ENCODE peak calls at places on chromosomes 13 and 19, in nine cellular contexts. M is neural progenitor cell, J is HCT116, H is hepatocyte, R is OCI-LY7, F is MM.1S, A is GM23248, B is SK-N-SH, G is GM23338. Q is an unnamed sample.

GRCh38 chr13:26872444-26873173 is 112.0 kb upstream of the GPR12 start:
- DNase-seq in R (peak), H (peak), M (peak), G (peak), F (peak), B (peak), J (peak), A (peak), Q (peak)

GRCh38 chr13:30846844-30847243 is 59.2 kb upstream of the MEDAG start:
- DNase-seq in M (no peak), B (no peak), A (no peak), J (no peak), R (no peak), H (no peak), F (no peak), G (no peak), Q (no peak)

GRCh38 chr19:33813391-33814101 is 16.9 kb downstream of the KCTD15 start:
- DNase-seq in A (no peak), M (no peak), B (peak), G (no peak), H (no peak), J (no peak), F (no peak), R (no peak), Q (no peak)

GRCh38 chr13:29111446-29111845 is 291.3 kb downstream of the MTUS2 start:
- DNase-seq in G (no peak), H (no peak), B (no peak), A (peak), J (no peak), R (no peak), M (no peak), F (no peak), Q (no peak)

GRCh38 chr19:5480427-5480836 is 25.2 kb downstream of the ZNRF4 start:
- DNase-seq in F (no peak), B (peak), M (peak), R (peak), A (peak), H (no peak), J (peak), G (peak), Q (peak)

GRCh38 chr19:8445488-8446001 is 770 bp downstream of the HNRNPM start:
- DNase-seq in G (peak), F (peak), H (peak), R (peak), B (peak), J (no peak), M (peak), A (peak), Q (peak)

GRCh38 chr13:40539954-40540706 is 126.3 kb downstream of the FOXO1 start:
- DNase-seq in R (no peak), A (peak), G (peak), B (no peak), F (no peak), H (peak), J (peak), M (peak), Q (peak)

GRCh38 chr13:40941581-40941980 is 77.5 kb downstream of the ELF1 start:
- DNase-seq in R (no peak), A (no peak), H (no peak), F (no peak), G (no peak), J (no peak), B (no peak), M (no peak), Q (no peak)

GRCh38 chr13:32023698-32024097 is 7.9 kb upstream of the FRY start:
- DNase-seq in R (no peak), B (no peak), M (no peak), H (no peak), A (peak), F (no peak), G (no peak), J (no peak), Q (peak)

GRCh38 chr13:111516712-111517640 is 196.5 kb downstream of the TEX29 start:
- DNase-seq in R (no peak), H (no peak), B (no peak), F (no peak), M (no peak), A (no peak), J (no peak), G (no peak), Q (no peak)

GRCh38 chr13:98372886-98373285 is 195.8 kb upstream of the RNF113B start:
- DNase-seq in G (peak), J (no peak), F (no peak), H (no peak), M (no peak), A (no peak), B (no peak), R (no peak), Q (no peak)

GRCh38 chr19:1113278-1113985 is 9.6 kb downstream of the GPX4 start:
- DNase-seq in M (peak), R (peak), H (peak), F (peak), J (peak), G (peak), A (peak), B (peak), Q (peak)

GRCh38 chr19:4531562-4532165 is 3.4 kb downstream of the PLIN5 start:
- DNase-seq in R (no peak), B (peak), G (no peak), J (no peak), H (no peak), M (no peak), A (no peak), F (no peak), Q (no peak)

GRCh38 chr13:27972619-27972877 is 3.4 kb upstream of the CDX2 start:
- DNase-seq in A (no peak), M (no peak), B (no peak), J (no peak), R (no peak), G (no peak), H (no peak), F (no peak), Q (no peak)

GRCh38 chr19:7288131-7288530 is 6.1 kb downstream of the INSR start:
- DNase-seq in G (no peak), J (no peak), A (no peak), R (no peak), B (no peak), F (no peak), M (no peak), H (no peak), Q (no peak)

GRCh38 chr13:98221234-98221633 is 44.2 kb upstream of the RNF113B start:
- DNase-seq in H (no peak), R (no peak), G (no peak), J (no peak), A (no peak), F (no peak), M (no peak), B (no peak), Q (no peak)

GRCh38 chr13:74027161-74027779 is 106.9 kb downstream of the KLF12 start:
- DNase-seq in J (no peak), B (no peak), A (no peak), M (no peak), R (peak), G (no peak), H (no peak), F (peak), Q (no peak)

GRCh38 chr19:58440556-58440955 is 603 bp upstream of the ZNF132 start:
- DNase-seq in H (no peak), R (no peak), J (no peak), B (no peak), A (peak), M (no peak), F (no peak), G (peak), Q (no peak)

GRCh38 chr13:60922526-60923231 is 493.0 kb downstream of the PCDH20 start:
- DNase-seq in B (no peak), A (no peak), J (no peak), F (no peak), M (no peak), G (no peak), R (no peak), H (no peak), Q (no peak)

GRCh38 chr19:53824134-53824611 is at the start of gene NLRP12:
- DNase-seq in A (no peak), B (no peak), J (no peak), G (no peak), M (no peak), H (no peak), R (no peak), F (no peak), Q (no peak)

GRCh38 chr19:34082289-34083077 is 89.8 kb upstream of the LSM14A start:
- DNase-seq in F (no peak), A (peak), J (no peak), B (no peak), H (peak), R (no peak), G (peak), M (peak), Q (no peak)

DNA sequence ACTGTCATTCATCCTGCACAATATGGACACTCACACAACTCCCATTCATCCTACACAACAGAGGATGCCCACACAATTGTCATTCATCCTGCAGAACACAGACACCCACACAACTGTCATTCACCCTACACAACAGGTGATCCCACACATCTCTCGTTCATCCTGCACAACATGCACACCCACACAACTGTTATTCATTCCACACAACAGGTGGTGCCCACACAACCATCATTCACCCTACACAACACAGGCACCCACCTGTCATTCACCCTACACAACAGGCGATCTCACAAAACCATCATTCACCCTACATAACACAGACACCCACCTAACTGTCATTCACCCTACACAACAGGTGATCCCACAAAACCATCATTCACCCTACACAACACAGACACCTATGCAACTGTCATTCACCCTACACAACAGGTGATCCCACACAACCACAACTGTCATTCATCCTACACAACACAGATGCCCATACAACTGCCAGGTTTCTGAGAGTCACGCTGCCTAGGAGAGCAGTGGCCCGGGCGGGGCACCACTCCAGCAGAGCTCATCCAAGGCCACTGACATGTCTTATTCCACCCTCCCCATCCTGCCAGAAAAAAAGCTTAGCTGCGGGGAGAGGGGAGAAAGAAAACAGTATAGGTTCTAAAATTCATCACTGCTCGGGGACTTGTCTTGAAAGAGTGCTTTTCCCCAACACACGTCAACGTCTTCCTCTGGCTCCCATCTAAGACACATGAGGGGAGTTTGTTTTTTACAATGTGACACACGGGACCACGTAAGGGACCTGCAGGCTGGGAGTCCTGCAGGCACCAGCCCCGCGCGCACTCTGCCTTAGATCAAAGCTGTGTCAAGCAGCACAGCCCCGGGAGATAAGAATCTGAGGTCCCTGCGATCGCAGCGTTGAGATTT is 44.0 kb downstream of the KLF2 start:
- DNase-seq in J (no peak), H (peak), A (no peak), F (no peak), M (no peak), G (no peak), R (no peak), B (no peak), Q (no peak)
- TF ChIP-seq EZH2phosphoT487 in J (no peak), H (no peak), A (no peak), F (no peak), M (no peak), G (no peak), R (no peak), B (no peak), Q (no peak)

GRCh38 chr19:46724468-46724867 is 7.6 kb upstream of the PRKD2 start:
- DNase-seq in J (no peak), H (no peak), A (no peak), F (no peak), G (no peak), M (no peak), B (no peak), R (no peak), Q (no peak)

GRCh38 chr19:46723471-46723870 is 6.6 kb upstream of the PRKD2 start:
- DNase-seq in M (no peak), J (no peak), H (no peak), F (no peak), G (no peak), A (no peak), B (no peak), R (no peak), Q (no peak)

GRCh38 chr19:46722421-46723022 is 5.6 kb upstream of the PRKD2 start:
- DNase-seq in B (no peak), F (no peak), A (no peak), M (no peak), H (no peak), J (no peak), G (no peak), R (no peak), Q (no peak)

GRCh38 chr19:46722004-46722380 is 5.1 kb upstream of the PRKD2 start:
- DNase-seq in A (no peak), J (no peak), B (no peak), G (no peak), M (no peak), H (no peak), F (no peak), R (no peak), Q (no peak)

DNA sequence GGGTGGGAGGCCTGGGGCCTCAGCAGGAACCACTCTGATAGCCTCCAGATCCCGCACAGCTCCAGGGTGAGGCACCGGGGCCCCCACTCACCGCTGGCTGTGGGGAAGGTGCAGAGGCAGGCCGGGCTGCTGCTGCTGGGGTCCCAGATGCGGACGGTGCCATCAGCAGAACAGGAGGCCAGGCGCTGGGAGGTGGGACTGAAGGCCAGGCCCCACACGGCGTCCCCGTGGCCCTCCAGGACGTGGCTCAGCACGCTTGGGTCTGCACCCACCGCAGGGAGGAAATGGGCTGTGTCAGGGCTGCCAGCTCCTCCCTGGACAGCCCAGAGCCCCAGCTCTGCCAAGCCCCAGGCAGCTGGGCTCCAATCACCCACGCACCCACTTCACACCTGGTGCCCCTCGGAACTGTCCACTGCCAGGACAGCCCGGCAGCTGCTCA is 6.1 kb upstream of the PRKD2 start:
- DNase-seq in A (no peak), B (no peak), R (no peak), M (no peak), J (no peak), H (no peak), F (no peak), G (no peak), Q (no peak)
- H3K4me2 ChIP-seq in A (no peak), B (no peak), R (no peak), M (no peak), J (no peak), H (no peak), F (no peak), G (no peak), Q (no peak)

DNA sequence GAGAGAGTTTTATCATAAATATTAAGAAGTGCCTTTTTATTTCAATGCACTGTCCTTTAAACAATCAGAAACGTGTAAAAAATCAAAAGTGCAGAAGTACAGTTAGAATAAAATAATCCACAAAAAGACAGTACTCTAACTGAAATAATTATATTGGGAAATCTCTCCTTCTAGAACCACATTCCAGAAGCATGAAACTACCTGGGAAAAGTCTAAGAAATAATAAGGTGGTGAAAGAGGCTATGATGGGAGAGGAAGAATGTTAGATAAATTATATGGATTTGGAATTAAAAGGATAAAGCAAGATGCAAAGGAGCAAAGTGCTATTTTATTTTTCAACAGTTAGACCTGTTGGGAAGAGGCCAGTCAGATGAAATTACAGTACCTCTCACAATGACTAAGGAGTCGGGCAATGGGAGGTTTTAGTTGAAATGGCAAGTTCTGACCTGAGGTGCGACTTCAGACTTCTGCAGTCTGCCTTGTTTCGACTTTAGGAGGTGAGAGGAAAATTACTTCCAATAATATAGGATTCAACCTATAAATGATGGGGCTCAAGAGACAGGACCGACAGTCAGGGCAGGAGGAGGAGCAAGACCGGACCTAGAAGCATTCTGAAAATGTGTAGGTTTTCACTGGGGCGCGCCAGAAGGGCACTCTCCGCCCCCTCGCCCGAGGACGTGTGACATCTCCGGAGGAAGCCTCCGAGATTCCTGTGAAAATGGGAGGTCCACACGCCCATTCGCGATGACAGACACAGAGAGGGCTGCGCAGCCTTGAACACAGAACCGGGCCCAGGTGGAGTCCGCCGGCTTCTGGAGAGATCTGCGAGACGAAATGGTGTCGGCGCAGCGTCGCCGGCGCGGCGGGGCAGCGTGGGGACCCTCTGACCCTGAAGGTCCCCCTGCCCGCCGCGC is 712 bp downstream of the SPRYD7 start:
- DNase-seq in R (peak), B (no peak), A (peak), M (peak), H (peak), G (peak), F (peak), J (peak), Q (peak)
- TF ChIP-seq EZH2phosphoT487 in R (no peak), B (no peak), A (no peak), M (no peak), H (no peak), G (no peak), F (no peak), J (no peak), Q (no peak)

GRCh38 chr19:48731452-48731851 is 9.0 kb downstream of the RASIP1 start:
- DNase-seq in H (no peak), B (no peak), F (no peak), G (no peak), M (no peak), A (no peak), R (no peak), J (no peak), Q (no peak)

GRCh38 chr19:48735031-48735615 is 5.3 kb downstream of the RASIP1 start:
- DNase-seq in A (peak), G (peak), H (peak), F (no peak), R (no peak), B (no peak), M (peak), J (no peak), Q (no peak)

GRCh38 chr19:48737360-48737998 is 2.9 kb downstream of the RASIP1 start:
- DNase-seq in H (no peak), J (no peak), G (peak), R (no peak), M (peak), B (peak), A (no peak), F (no peak), Q (no peak)

GRCh38 chr19:48738557-48739399 is 1.6 kb downstream of the RASIP1 start:
- DNase-seq in H (peak), A (peak), R (peak), F (peak), J (peak), M (peak), G (peak), B (peak), Q (peak)

DNA sequence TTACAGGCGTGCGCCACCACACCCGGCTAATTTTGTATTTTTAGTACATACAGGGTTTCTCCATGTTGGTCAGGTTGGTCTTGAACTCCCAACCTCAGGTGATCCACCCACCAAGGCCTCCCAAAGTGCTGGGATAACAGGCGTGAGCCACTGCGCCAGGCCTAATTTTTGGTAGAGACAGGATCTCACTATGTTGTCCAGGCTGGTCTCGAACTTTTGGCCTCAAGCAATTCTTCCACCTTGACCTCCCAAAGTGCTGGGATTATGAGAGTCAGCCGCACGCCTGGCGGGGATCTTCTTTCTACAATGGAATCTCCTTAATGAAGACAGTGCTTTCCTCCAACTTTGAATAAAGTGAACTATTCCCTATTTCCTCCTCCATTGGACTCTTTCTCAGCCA is 5.8 kb downstream of the RASIP1 start:
- DNase-seq in B (no peak), G (no peak), R (no peak), J (no peak), M (no peak), H (no peak), F (no peak), A (no peak), Q (no peak)
- H3K4me2 ChIP-seq in B (no peak), G (no peak), R (no peak), J (no peak), M (peak), H (peak), F (no peak), A (no peak), Q (no peak)

GRCh38 chr13:104843328-104843727 is 1692.1 kb downstream of the EFNB2 start:
- DNase-seq in F (no peak), B (no peak), H (no peak), G (no peak), A (no peak), M (no peak), J (no peak), R (no peak), Q (no peak)

GRCh38 chr13:104847863-104848262 is 1687.6 kb downstream of the EFNB2 start:
- DNase-seq in M (no peak), F (no peak), B (no peak), R (no peak), G (no peak), J (no peak), H (no peak), A (no peak), Q (peak)
- TF ChIP-seq EZH2phosphoT487 in M (no peak), F (no peak), B (no peak), R (no peak), G (no peak), J (no peak), H (no peak), A (no peak), Q (no peak)

GRCh38 chr19:18225355-18225701 is 910 bp downstream of the PDE4C start:
- DNase-seq in R (no peak), G (no peak), H (no peak), F (no peak), A (no peak), J (no peak), B (no peak), M (no peak), Q (no peak)
- H3K4me2 ChIP-seq in R (peak), G (peak), H (peak), F (no peak), A (no peak), J (peak), B (no peak), M (peak), Q (peak)

GRCh38 chr19:28956971-28957370 is 256.0 kb downstream of the UQCRFS1 start:
- DNase-seq in A (no peak), H (no peak), R (no peak), B (no peak), J (no peak), M (no peak), F (no peak), G (no peak), Q (no peak)
- TF ChIP-seq EZH2phosphoT487 in A (no peak), H (no peak), R (no peak), B (no peak), J (no peak), M (no peak), F (no peak), G (no peak), Q (no peak)